ENCODE peak calls at places on chromosomes 11 and 22, in eight cellular contexts. One of them, this sample, is unnamed.

GRCh38 chr11:25939691-25940090 is 392.2 kb upstream of the ANO3 start:
- DNase-seq in NCI-H1092 treated with DMSO at 0.1 percent for 48 hours: no peak
- DNase-seq in RCC 7860: no peak
- DNase-seq in HFFc6: no peak
- DNase-seq in HuH-7: no peak
- DNase-seq in heart right ventricle: no peak
- DNase-seq in activated CD4-positive, alpha-beta T cell treated with anti-CD3 and anti-CD28 coated beads, Interleukin-2, amount 50 U/mL, for 24 hours: no peak
- DNase-seq in type B pancreatic cell: no peak
- DNase-seq in this sample: no peak

GRCh38 chr11:1453611-1454386 is 32.8 kb downstream of the MOB2 start:
- DNase-seq in NCI-H1092 treated with DMSO at 0.1 percent for 48 hours: peak
- DNase-seq in RCC 7860: no peak
- DNase-seq in HFFc6: no peak
- DNase-seq in HuH-7: peak
- DNase-seq in heart right ventricle: no peak
- DNase-seq in activated CD4-positive, alpha-beta T cell treated with anti-CD3 and anti-CD28 coated beads, Interleukin-2, amount 50 U/mL, for 24 hours: no peak
- DNase-seq in type B pancreatic cell: no peak
- DNase-seq in this sample: no peak

GRCh38 chr11:29328961-29329441 is 687.8 kb downstream of the KCNA4 start:
- DNase-seq in NCI-H1092 treated with DMSO at 0.1 percent for 48 hours: peak
- DNase-seq in RCC 7860: peak
- DNase-seq in HFFc6: peak
- DNase-seq in HuH-7: peak
- DNase-seq in heart right ventricle: no peak
- DNase-seq in activated CD4-positive, alpha-beta T cell treated with anti-CD3 and anti-CD28 coated beads, Interleukin-2, amount 50 U/mL, for 24 hours: no peak
- DNase-seq in type B pancreatic cell: no peak
- DNase-seq in this sample: no peak

GRCh38 chr11:44760917-44761545 is 34.3 kb downstream of the TSPAN18 start:
- DNase-seq in NCI-H1092 treated with DMSO at 0.1 percent for 48 hours: no peak
- DNase-seq in RCC 7860: peak
- DNase-seq in HFFc6: peak
- DNase-seq in HuH-7: no peak
- DNase-seq in heart right ventricle: peak
- DNase-seq in activated CD4-positive, alpha-beta T cell treated with anti-CD3 and anti-CD28 coated beads, Interleukin-2, amount 50 U/mL, for 24 hours: no peak
- DNase-seq in type B pancreatic cell: no peak
- DNase-seq in this sample: no peak

GRCh38 chr22:48695251-48695650 is 1132.4 kb downstream of the BRD1 start:
- DNase-seq in NCI-H1092 treated with DMSO at 0.1 percent for 48 hours: no peak
- DNase-seq in RCC 7860: no peak
- DNase-seq in HFFc6: no peak
- DNase-seq in HuH-7: no peak
- DNase-seq in heart right ventricle: no peak
- DNase-seq in activated CD4-positive, alpha-beta T cell treated with anti-CD3 and anti-CD28 coated beads, Interleukin-2, amount 50 U/mL, for 24 hours: no peak
- DNase-seq in type B pancreatic cell: no peak
- DNase-seq in this sample: no peak

GRCh38 chr22:25475554-25476022 is 88.9 kb upstream of the GRK3 start:
- DNase-seq in NCI-H1092 treated with DMSO at 0.1 percent for 48 hours: peak
- DNase-seq in RCC 7860: peak
- DNase-seq in HFFc6: no peak
- DNase-seq in HuH-7: no peak
- DNase-seq in heart right ventricle: peak
- DNase-seq in activated CD4-positive, alpha-beta T cell treated with anti-CD3 and anti-CD28 coated beads, Interleukin-2, amount 50 U/mL, for 24 hours: no peak
- DNase-seq in type B pancreatic cell: no peak
- DNase-seq in this sample: no peak

GRCh38 chr11:128774593-128774992 is 80.7 kb downstream of the FLI1 start:
- DNase-seq in NCI-H1092 treated with DMSO at 0.1 percent for 48 hours: no peak
- DNase-seq in RCC 7860: no peak
- DNase-seq in HFFc6: no peak
- DNase-seq in HuH-7: no peak
- DNase-seq in heart right ventricle: no peak
- DNase-seq in activated CD4-positive, alpha-beta T cell treated with anti-CD3 and anti-CD28 coated beads, Interleukin-2, amount 50 U/mL, for 24 hours: no peak
- DNase-seq in type B pancreatic cell: no peak
- DNase-seq in this sample: no peak

GRCh38 chr11:72812604-72812967 is 1.6 kb upstream of the ATG16L2 start:
- DNase-seq in NCI-H1092 treated with DMSO at 0.1 percent for 48 hours: peak
- DNase-seq in RCC 7860: peak
- DNase-seq in HFFc6: no peak
- DNase-seq in HuH-7: no peak
- DNase-seq in heart right ventricle: no peak
- DNase-seq in activated CD4-positive, alpha-beta T cell treated with anti-CD3 and anti-CD28 coated beads, Interleukin-2, amount 50 U/mL, for 24 hours: no peak
- DNase-seq in type B pancreatic cell: no peak
- DNase-seq in this sample: no peak

GRCh38 chr11:115153135-115153534 is 351.1 kb downstream of the CADM1 start:
- DNase-seq in NCI-H1092 treated with DMSO at 0.1 percent for 48 hours: no peak
- DNase-seq in RCC 7860: no peak
- DNase-seq in HFFc6: no peak
- DNase-seq in HuH-7: no peak
- DNase-seq in heart right ventricle: no peak
- DNase-seq in activated CD4-positive, alpha-beta T cell treated with anti-CD3 and anti-CD28 coated beads, Interleukin-2, amount 50 U/mL, for 24 hours: no peak
- DNase-seq in type B pancreatic cell: no peak
- DNase-seq in this sample: no peak

GRCh38 chr11:34299284-34299961 is 58.4 kb downstream of the ABTB2 start:
- DNase-seq in NCI-H1092 treated with DMSO at 0.1 percent for 48 hours: peak
- DNase-seq in RCC 7860: no peak
- DNase-seq in HFFc6: no peak
- DNase-seq in HuH-7: no peak
- DNase-seq in heart right ventricle: no peak
- DNase-seq in activated CD4-positive, alpha-beta T cell treated with anti-CD3 and anti-CD28 coated beads, Interleukin-2, amount 50 U/mL, for 24 hours: no peak
- DNase-seq in type B pancreatic cell: no peak
- DNase-seq in this sample: no peak

GRCh38 chr11:68690671-68691401 is 6.5 kb downstream of the GAL start:
- DNase-seq in NCI-H1092 treated with DMSO at 0.1 percent for 48 hours: no peak
- DNase-seq in RCC 7860: no peak
- DNase-seq in HFFc6: no peak
- DNase-seq in HuH-7: no peak
- DNase-seq in heart right ventricle: no peak
- DNase-seq in activated CD4-positive, alpha-beta T cell treated with anti-CD3 and anti-CD28 coated beads, Interleukin-2, amount 50 U/mL, for 24 hours: no peak
- DNase-seq in type B pancreatic cell: no peak
- DNase-seq in this sample: no peak

GRCh38 chr11:67053896-67054850 is 2.5 kb upstream of the RHOD start:
- DNase-seq in NCI-H1092 treated with DMSO at 0.1 percent for 48 hours: peak
- DNase-seq in RCC 7860: peak
- DNase-seq in HFFc6: peak
- DNase-seq in HuH-7: peak
- DNase-seq in heart right ventricle: peak
- DNase-seq in activated CD4-positive, alpha-beta T cell treated with anti-CD3 and anti-CD28 coated beads, Interleukin-2, amount 50 U/mL, for 24 hours: no peak
- DNase-seq in type B pancreatic cell: no peak
- DNase-seq in this sample: peak

GRCh38 chr11:6670202-6670830 is 12.8 kb downstream of the MRPL17 start:
- DNase-seq in NCI-H1092 treated with DMSO at 0.1 percent for 48 hours: no peak
- DNase-seq in RCC 7860: no peak
- DNase-seq in HFFc6: no peak
- DNase-seq in HuH-7: no peak
- DNase-seq in heart right ventricle: no peak
- DNase-seq in activated CD4-positive, alpha-beta T cell treated with anti-CD3 and anti-CD28 coated beads, Interleukin-2, amount 50 U/mL, for 24 hours: no peak
- DNase-seq in type B pancreatic cell: no peak
- DNase-seq in this sample: no peak

GRCh38 chr11:66727282-66727882 is 1.6 kb downstream of the SPTBN2 start:
- DNase-seq in NCI-H1092 treated with DMSO at 0.1 percent for 48 hours: peak
- DNase-seq in RCC 7860: no peak
- DNase-seq in HFFc6: no peak
- DNase-seq in HuH-7: peak
- DNase-seq in heart right ventricle: no peak
- DNase-seq in activated CD4-positive, alpha-beta T cell treated with anti-CD3 and anti-CD28 coated beads, Interleukin-2, amount 50 U/mL, for 24 hours: no peak
- DNase-seq in type B pancreatic cell: no peak
- DNase-seq in this sample: no peak

GRCh38 chr11:8739309-8739793 is 56.8 kb downstream of the RPL27A start:
- DNase-seq in NCI-H1092 treated with DMSO at 0.1 percent for 48 hours: no peak
- DNase-seq in RCC 7860: no peak
- DNase-seq in HFFc6: no peak
- DNase-seq in HuH-7: no peak
- DNase-seq in heart right ventricle: no peak
- DNase-seq in activated CD4-positive, alpha-beta T cell treated with anti-CD3 and anti-CD28 coated beads, Interleukin-2, amount 50 U/mL, for 24 hours: no peak
- DNase-seq in type B pancreatic cell: no peak
- DNase-seq in this sample: no peak

GRCh38 chr11:88231894-88232482 is 56.7 kb upstream of the RAB38 start:
- DNase-seq in NCI-H1092 treated with DMSO at 0.1 percent for 48 hours: peak
- DNase-seq in RCC 7860: peak
- DNase-seq in HFFc6: peak
- DNase-seq in HuH-7: peak
- DNase-seq in heart right ventricle: no peak
- DNase-seq in activated CD4-positive, alpha-beta T cell treated with anti-CD3 and anti-CD28 coated beads, Interleukin-2, amount 50 U/mL, for 24 hours: no peak
- DNase-seq in type B pancreatic cell: no peak
- DNase-seq in this sample: no peak

GRCh38 chr11:32829157-32829679 is 509 bp upstream of the PRRG4 start:
- DNase-seq in NCI-H1092 treated with DMSO at 0.1 percent for 48 hours: no peak
- DNase-seq in RCC 7860: no peak
- DNase-seq in HFFc6: no peak
- DNase-seq in HuH-7: no peak
- DNase-seq in heart right ventricle: no peak
- DNase-seq in activated CD4-positive, alpha-beta T cell treated with anti-CD3 and anti-CD28 coated beads, Interleukin-2, amount 50 U/mL, for 24 hours: no peak
- DNase-seq in type B pancreatic cell: no peak
- DNase-seq in this sample: no peak

GRCh38 chr22:22855617-22856308 is 31.9 kb upstream of the IGLL5 start:
- DNase-seq in NCI-H1092 treated with DMSO at 0.1 percent for 48 hours: no peak
- DNase-seq in RCC 7860: no peak
- DNase-seq in HFFc6: no peak
- DNase-seq in HuH-7: peak
- DNase-seq in heart right ventricle: no peak
- DNase-seq in activated CD4-positive, alpha-beta T cell treated with anti-CD3 and anti-CD28 coated beads, Interleukin-2, amount 50 U/mL, for 24 hours: no peak
- DNase-seq in type B pancreatic cell: no peak
- DNase-seq in this sample: no peak

This sample was measured in activated naive CD4-positive, alpha-beta T cell.